ENCODE peak calls at places on chromosomes 16 and 17, in seven cellular contexts. B is HFF-Myc; O is body of pancreas; P is epithelial cell of esophagus; V is OCI-LY7; Z is mesenchymal stem cell; L is effector memory CD4-positive, alpha-beta T cell. Y is an unnamed sample.

GRCh38 chr16:85642762-85643281 is 29.7 kb downstream of the GSE1 start:
- DNase-seq in B (no peak), O (no peak), P (no peak), V (no peak), Z (no peak), L (no peak), Y (no peak)

GRCh38 chr17:57834146-57834741 is 15.6 kb downstream of the MRPS23 start:
- DNase-seq in B (no peak), O (peak; percentile 63), P (peak; percentile 82), V (no peak), Z (no peak), L (no peak), Y (peak; percentile 35)

GRCh38 chr17:44769647-44770084 is 10.9 kb downstream of the ADAM11 start:
- DNase-seq in B (no peak), O (no peak), P (no peak), V (no peak), Z (no peak), L (no peak), Y (no peak)

GRCh38 chr16:82061861-82062525 is 26.9 kb downstream of the HSD17B2 start:
- DNase-seq in B (no peak), O (peak; percentile 44), P (peak; percentile 70), V (peak; percentile 36), Z (peak; percentile 43), L (no peak), Y (peak; percentile 37)

GRCh38 chr16:70561623-70562022 is 38.0 kb downstream of the SF3B3 start:
- DNase-seq in B (no peak), O (peak; percentile 21), P (peak; percentile 90), V (no peak), Z (no peak), L (no peak), Y (no peak)

GRCh38 chr16:84740596-84741071 is 40.8 kb downstream of the USP10 start:
- DNase-seq in B (no peak), O (peak; percentile 29), P (no peak), V (no peak), Z (no peak), L (no peak), Y (no peak)

GRCh38 chr17:79612468-79613194 is 1.8 kb upstream of the RBFOX3 start:
- DNase-seq in B (no peak), O (peak; percentile 53), P (no peak), V (peak; percentile 72), Z (no peak), L (no peak), Y (peak; percentile 23)

GRCh38 chr16:67915831-67916723 is 15.6 kb downstream of the CTRL start:
- DNase-seq in B (no peak), O (peak; percentile 78), P (no peak), V (no peak), Z (no peak), L (no peak), Y (no peak)

GRCh38 chr17:19883537-19884215 is 15.9 kb upstream of the ULK2 start:
- DNase-seq in B (no peak), O (no peak), P (no peak), V (no peak), Z (no peak), L (no peak), Y (no peak)

GRCh38 chr17:3956983-3957382 is 7.3 kb downstream of the ATP2A3 start:
- DNase-seq in B (no peak), O (peak; percentile 40), P (no peak), V (no peak), Z (no peak), L (no peak), Y (no peak)
- H3K4me3 ChIP-seq in B (no peak overlapping the region), O (no peak overlapping the region), P (no peak overlapping the region), V (no peak overlapping the region), Z (no peak overlapping the region), L (no peak overlapping the region), Y (no peak overlapping the region)

DNA sequence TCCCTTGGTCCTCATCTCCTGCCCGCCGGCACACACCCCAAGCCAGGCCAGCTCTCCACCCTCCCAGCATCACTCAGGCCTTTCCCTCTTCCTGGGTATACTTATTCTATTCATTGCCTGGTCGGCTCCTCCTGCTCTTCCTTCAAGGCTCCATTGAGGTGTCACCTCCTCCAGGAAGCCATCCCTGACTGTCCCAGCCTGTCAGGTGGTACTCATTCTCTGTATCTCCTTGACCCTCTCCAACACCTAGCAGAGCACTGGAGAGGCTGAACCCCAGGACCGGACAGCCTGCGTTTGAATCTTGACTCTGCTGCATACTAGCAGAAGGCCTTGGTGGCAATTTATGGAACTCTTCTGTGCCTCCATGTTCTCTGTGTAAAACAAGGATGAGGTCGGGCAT is 428 bp upstream of the TNFRSF13B start:
- DNase-seq in B (no peak), O (no peak), P (no peak), V (no peak), Z (no peak), L (no peak), Y (no peak)
- H3K4me3 ChIP-seq in B (no peak overlapping the region), O (no peak overlapping the region), P (no peak overlapping the region), V (peak overlapping the region; percentile 68), Z (no peak overlapping the region), L (no peak overlapping the region), Y (no peak overlapping the region)

GRCh38 chr17:59830007-59830630 is 62.6 kb downstream of the TUBD1 start:
- DNase-seq in B (no peak), O (no peak), P (peak; percentile 61), V (no peak), Z (peak; percentile 54), L (no peak), Y (no peak)
- H3K4me3 ChIP-seq in B (peak overlapping the region; percentile 8), O (no peak overlapping the region), P (no peak overlapping the region), V (peak overlapping the region; percentile 59), Z (no peak overlapping the region), L (no peak overlapping the region), Y (no peak overlapping the region)

GRCh38 chr17:29140631-29141483 is 39.3 kb downstream of the MYO18A start:
- DNase-seq in B (no peak), O (no peak), P (no peak), V (peak; percentile 69), Z (peak; percentile 72), L (peak; percentile 30), Y (peak; percentile 63)
- H3K4me3 ChIP-seq in B (peak overlapping the region; percentile 36), O (no peak overlapping the region), P (no peak overlapping the region), V (peak overlapping the region; percentile 78), Z (no peak overlapping the region), L (peak overlapping the region; percentile 58), Y (peak overlapping the region; percentile 85)

GRCh38 chr17:11240041-11240801 is 792 bp upstream of the SHISA6 start:
- DNase-seq in B (no peak), O (peak; percentile 18), P (no peak), V (no peak), Z (no peak), L (no peak), Y (no peak)
- H3K4me3 ChIP-seq in B (no peak overlapping the region), O (no peak overlapping the region), P (no peak overlapping the region), V (no peak overlapping the region), Z (no peak overlapping the region), L (no peak overlapping the region), Y (no peak overlapping the region)

GRCh38 chr16:32116080-32116479 is 137.0 kb upstream of the TP53TG3D start:
- DNase-seq in B (no peak), O (peak; percentile 4), P (no peak), V (no peak), Z (no peak), L (no peak), Y (no peak)
- H3K4me3 ChIP-seq in B (peak overlapping the region; percentile 30), O (no peak overlapping the region), P (peak overlapping the region; percentile 33), V (no peak overlapping the region), Z (no peak overlapping the region), L (peak overlapping the region; percentile 52), Y (peak overlapping the region; percentile 27)

DNA sequence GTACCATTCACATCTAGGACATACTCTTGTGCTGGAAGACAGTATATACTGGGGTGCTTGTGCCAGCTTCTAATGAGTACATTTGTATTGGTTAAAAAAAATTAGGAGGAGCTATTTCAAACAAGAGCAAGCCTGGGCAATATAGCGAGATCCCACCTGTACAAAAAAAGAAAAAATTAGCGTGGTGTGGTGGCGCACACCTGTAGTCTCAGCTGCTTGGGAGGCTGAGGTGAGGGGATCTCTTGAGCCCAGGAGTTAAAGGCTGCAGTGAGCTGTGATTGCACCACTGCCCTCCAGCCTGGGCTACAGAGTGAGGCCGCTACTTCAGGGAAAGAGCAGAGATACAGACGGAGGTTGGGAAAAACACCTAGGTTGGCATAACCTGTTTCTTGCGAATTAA is 1.2 kb downstream of the MRTFB start:
- DNase-seq in B (no peak), O (peak; percentile 44), P (no peak), V (no peak), Z (no peak), L (no peak), Y (no peak)
- H3K4me3 ChIP-seq in B (peak overlapping the region; percentile 70), O (no peak overlapping the region), P (peak overlapping the region; percentile 77), V (peak overlapping the region; percentile 99), Z (no peak overlapping the region), L (no peak overlapping the region), Y (peak overlapping the region; percentile 75)